ENCODE peak calls at places on chromosomes 2 and 18, in four cellular contexts. Z is mesothelial cell of epicardium, M is upper lobe of right lung, Y is H9. U is an unnamed sample.

GRCh38 chr2:102283996-102284395 is 27.4 kb upstream of the IL1RL1 start:
- DNase-seq in Y (no peak), Z (no peak), M (no peak), U (no peak)

GRCh38 chr2:102753563-102754159 is 8.2 kb upstream of the TMEM182 start:
- DNase-seq in M (no peak), Z (no peak), Y (no peak), U (peak)

GRCh38 chr2:222884114-222884764 is 23.4 kb downstream of the ACSL3 start:
- DNase-seq in M (no peak), Y (no peak), Z (no peak), U (no peak)

GRCh38 chr2:218979846-218980738 is 4.9 kb downstream of the FEV start:
- DNase-seq in Y (peak), Z (peak), M (peak), U (peak)

GRCh38 chr2:171347158-171347557 is 86.6 kb downstream of the METTL8 start:
- DNase-seq in M (no peak), Z (no peak), Y (no peak), U (no peak)

GRCh38 chr2:46171441-46171953 is 125.7 kb upstream of the EPAS1 start:
- DNase-seq in Y (no peak), Z (no peak), M (no peak), U (no peak)

GRCh38 chr2:37671013-37671815 is at the start of gene CDC42EP3:
- DNase-seq in Z (peak), M (peak), Y (peak), U (peak)

GRCh38 chr2:28821295-28821958 is 10.8 kb downstream of the SPDYA start:
- DNase-seq in Z (no peak), M (no peak), Y (peak), U (peak)

GRCh38 chr18:13454363-13455150 is 236.0 kb downstream of the LDLRAD4 start:
- DNase-seq in M (no peak), Y (peak), Z (no peak), U (no peak)

GRCh38 chr2:208466133-208466919 is 59.7 kb downstream of the PTH2R start:
- DNase-seq in M (no peak), Z (no peak), Y (peak), U (peak)

GRCh38 chr2:131674174-131674507 is 146.5 kb downstream of the CCDC74A start:
- DNase-seq in Y (no peak), Z (no peak), M (no peak), U (no peak)

GRCh38 chr2:131673400-131674173 is 145.9 kb downstream of the CCDC74A start:
- DNase-seq in Z (no peak), Y (peak), M (peak), U (peak)
- TF ChIP-seq CTCF in Z (peak), Y (peak), M (peak), U (peak)

GRCh38 chr2:108069515-108070310 is 83.4 kb downstream of the SLC5A7 start:
- DNase-seq in Z (no peak), Y (peak), M (no peak), U (no peak)
- TF ChIP-seq CTCF in Z (peak), Y (peak), M (no peak), U (peak)

GRCh38 chr2:199024224-199024623 is 433.5 kb downstream of the SATB2 start:
- DNase-seq in Z (no peak), Y (no peak), M (no peak), U (no peak)

GRCh38 chr2:199015072-199015471 is 442.7 kb downstream of the SATB2 start:
- DNase-seq in Z (no peak), M (no peak), Y (no peak), U (no peak)

GRCh38 chr2:199018826-199019225 is 438.9 kb downstream of the SATB2 start:
- DNase-seq in Y (no peak), M (no peak), Z (no peak), U (no peak)

GRCh38 chr2:199025146-199025545 is 432.6 kb downstream of the SATB2 start:
- DNase-seq in Z (no peak), M (no peak), Y (no peak), U (no peak)

DNA sequence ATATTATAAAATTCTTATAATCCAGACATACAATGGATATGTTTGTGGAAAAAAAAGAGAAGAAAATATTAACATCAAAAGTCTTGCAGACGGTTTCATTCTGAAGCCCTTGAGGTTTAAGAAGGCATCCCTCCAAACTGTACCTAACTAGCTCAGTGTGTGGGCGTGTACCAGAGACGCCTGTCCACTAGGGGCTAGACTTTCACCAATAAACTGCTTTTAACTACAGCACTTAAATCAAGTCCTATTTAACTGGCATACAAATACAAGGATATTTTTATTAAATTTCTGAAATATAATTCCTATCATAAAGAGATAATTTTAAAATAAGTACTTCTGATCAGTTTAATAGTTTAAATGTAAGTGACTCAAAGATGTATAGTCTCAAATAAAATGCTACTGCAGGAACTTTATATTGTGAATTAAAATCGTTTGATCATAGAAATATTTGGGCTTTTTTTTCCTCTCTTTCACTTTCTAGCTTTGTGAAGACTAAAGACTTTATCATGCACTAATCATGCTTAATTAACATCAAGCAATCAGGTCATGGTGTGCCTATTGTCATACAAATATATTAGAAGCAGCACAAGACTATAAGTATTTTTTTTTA is 437.7 kb downstream of the SATB2 start:
- DNase-seq in Y (no peak), Z (no peak), M (no peak), U (no peak)
- TF ChIP-seq CTCF in Y (peak), Z (peak), M (peak), U (peak)

GRCh38 chr2:100195942-100196341 is 53.6 kb upstream of the AFF3 start:
- DNase-seq in Y (no peak), Z (no peak), M (no peak), U (no peak)
- TF ChIP-seq CTCF in Y (no peak), Z (no peak), M (no peak), U (no peak)

GRCh38 chr2:109513230-109513629 is 100.5 kb downstream of the SEPTIN10 start:
- DNase-seq in M (no peak), Y (no peak), Z (no peak), U (no peak)

GRCh38 chr2:109513749-109514588 is 99.8 kb downstream of the SEPTIN10 start:
- DNase-seq in Y (no peak), Z (no peak), M (no peak), U (no peak)

GRCh38 chr2:109517118-109517889 is 96.5 kb downstream of the SEPTIN10 start:
- DNase-seq in M (no peak), Y (no peak), Z (no peak), U (no peak)

GRCh38 chr2:109514857-109515256 is 98.9 kb downstream of the SEPTIN10 start:
- DNase-seq in Y (no peak), M (no peak), Z (no peak), U (no peak)

DNA sequence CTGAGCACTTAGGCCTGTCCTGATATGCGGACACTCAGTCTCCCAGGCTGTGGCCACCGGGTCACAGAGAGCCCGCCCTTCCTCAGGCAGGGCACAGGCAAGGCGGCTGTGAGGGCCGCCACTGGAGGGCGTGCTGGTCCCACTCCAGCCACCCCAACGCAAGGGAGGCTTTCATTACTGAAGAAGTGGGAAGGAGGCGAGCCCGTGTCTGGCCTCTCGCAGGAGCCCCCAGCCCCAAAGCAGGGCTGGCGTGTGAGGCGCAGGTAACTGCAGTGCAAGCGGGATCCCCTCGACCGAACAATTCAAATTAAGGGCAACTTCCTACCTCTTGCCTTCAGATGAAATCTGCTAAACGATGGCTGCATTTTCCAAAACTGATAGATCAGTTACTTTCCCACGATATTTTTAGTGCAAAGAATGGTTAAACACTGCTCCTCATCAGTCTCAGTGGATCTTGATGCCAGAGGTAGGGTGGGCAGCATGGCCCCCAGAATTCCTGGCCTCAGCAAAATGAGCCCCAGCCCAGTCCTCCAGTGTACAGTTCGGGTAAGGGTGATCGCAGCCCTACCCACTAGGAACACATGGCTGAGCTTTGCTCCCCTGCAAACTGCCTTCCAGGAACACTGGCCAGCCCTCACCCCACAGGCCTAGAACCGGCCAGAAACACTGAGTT is 97.2 kb downstream of the SEPTIN10 start:
- DNase-seq in Y (peak), M (peak), Z (no peak), U (peak)
- TF ChIP-seq CTCF in Y (peak), M (peak), Z (no peak), U (peak)

GRCh38 chr2:229564300-229564907 is 150.0 kb downstream of the DNER start:
- DNase-seq in M (no peak), Y (no peak), Z (no peak), U (no peak)

GRCh38 chr2:229563388-229563787 is 151.0 kb downstream of the DNER start:
- DNase-seq in M (no peak), Z (no peak), Y (no peak), U (no peak)

GRCh38 chr2:229566380-229566779 is 148.0 kb downstream of the DNER start:
- DNase-seq in M (no peak), Y (no peak), Z (no peak), U (no peak)

DNA sequence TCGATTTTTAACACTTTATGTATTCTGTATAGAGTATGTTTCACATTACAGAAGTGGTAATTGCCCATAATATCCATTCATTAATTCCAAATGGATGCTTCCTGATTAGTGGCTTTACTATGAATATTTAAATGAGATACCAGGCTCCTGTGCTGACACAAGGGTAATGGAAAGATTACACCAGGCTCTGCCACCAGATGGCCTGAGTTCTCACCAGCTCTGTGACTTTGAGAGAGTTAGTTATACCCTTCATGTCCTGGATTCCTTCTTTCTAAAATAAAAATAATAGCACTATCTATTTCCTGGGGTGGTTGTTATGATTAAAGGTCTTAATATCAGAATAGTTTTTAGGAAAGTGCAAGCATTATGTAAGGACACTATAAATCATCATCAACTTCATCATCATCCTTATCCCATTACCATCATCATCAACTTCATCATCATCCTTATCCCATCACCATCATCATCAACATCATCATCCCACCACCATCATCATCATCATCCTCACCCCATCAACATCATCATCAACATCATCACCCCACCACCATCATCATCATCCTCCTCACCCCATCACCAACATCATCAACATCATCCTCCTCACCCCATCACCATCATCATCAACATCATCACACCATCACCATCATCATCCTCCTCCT is 151.8 kb downstream of the DNER start:
- DNase-seq in Z (no peak), Y (no peak), M (no peak), U (no peak)
- TF ChIP-seq CTCF in Z (no peak), Y (peak), M (no peak), U (no peak)

GRCh38 chr2:145916799-145917198 is 1396.9 kb upstream of the ZEB2 start:
- DNase-seq in Z (no peak), Y (no peak), M (no peak), U (no peak)

GRCh38 chr2:145918951-145919350 is 1399.0 kb upstream of the ZEB2 start:
- DNase-seq in Z (no peak), Y (no peak), M (no peak), U (no peak)

GRCh38 chr2:145914716-145915115 is 1394.8 kb upstream of the ZEB2 start:
- DNase-seq in Y (no peak), M (no peak), Z (no peak), U (no peak)

GRCh38 chr2:145919507-145919906 is 1399.6 kb upstream of the ZEB2 start:
- DNase-seq in Z (no peak), Y (no peak), M (no peak), U (no peak)
- TF ChIP-seq CTCF in Z (no peak), Y (no peak), M (no peak), U (peak)

DNA sequence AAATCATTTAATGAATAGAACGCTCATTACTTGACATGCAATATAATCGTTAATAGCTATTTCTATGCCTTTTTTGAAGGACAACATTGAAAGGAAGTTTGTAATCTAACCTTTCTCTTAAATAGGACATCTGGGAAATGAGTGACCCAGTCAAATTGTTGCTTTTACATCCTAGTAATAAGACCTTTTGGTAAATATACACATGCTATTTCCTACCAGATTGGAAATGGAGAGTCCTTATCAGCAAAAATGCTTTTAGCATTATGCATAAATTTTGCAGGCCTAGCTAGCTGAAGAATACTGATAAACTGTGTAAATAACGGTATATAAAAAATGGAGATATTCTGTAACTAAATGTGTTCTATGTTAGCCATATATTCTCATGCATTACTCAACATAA is 567.3 kb upstream of the DSEL start:
- DNase-seq in Y (no peak), M (no peak), Z (no peak), U (no peak)
- TF ChIP-seq CTCF in Y (no peak), M (no peak), Z (no peak), U (no peak)

GRCh38 chr2:17148298-17149228 is 369.7 kb downstream of the RAD51AP2 start:
- DNase-seq in Y (peak), Z (no peak), M (no peak), U (peak)
- TF ChIP-seq CTCF in Y (peak), Z (no peak), M (peak), U (peak)

U was measured in neural crest cell.